ENCODE peak calls at places on chromosomes 4 and X, in six cellular contexts. B is MM.1S, U is KBM-7, Y is smooth muscle cell of the brain vasculature, M is C1 segment of cervical spinal cord, A is renal cortical epithelial cell. O is an unnamed sample.
A peak's percentile ranks its signal among the peaks of the same experiment; 100 is the strongest.

GRCh38 chr4:184762100-184762499 is 28.2 kb upstream of the CENPU start:
- DNase-seq in B (peak; percentile 72), U (no peak), Y (no peak), M (no peak), A (no peak), O (no peak)

GRCh38 chr4:173288698-173289350 is 45.3 kb downstream of the HMGB2 start:
- DNase-seq in B (peak; percentile 34), U (no peak), Y (no peak), M (no peak), A (peak; percentile 18), O (no peak)

GRCh38 chr4:165364452-165365080 is 14.2 kb upstream of the CPE start:
- DNase-seq in B (no peak), U (no peak), Y (no peak), M (no peak), A (peak; percentile 74), O (no peak)

GRCh38 chr4:27003602-27004238 is 143.1 kb downstream of the STIM2 start:
- DNase-seq in B (no peak), U (peak; percentile 21), Y (no peak), M (no peak), A (no peak), O (no peak)

GRCh38 chr4:113784497-113785254 is 23.1 kb upstream of the CAMK2D start:
- DNase-seq in B (no peak), U (no peak), Y (peak; percentile 72), M (no peak), A (peak; percentile 99), O (no peak)

GRCh38 chrX:46260502-46260901 is 284.7 kb downstream of the ZNF674 start:
- DNase-seq in B (no peak), U (no peak), Y (no peak), M (no peak), A (peak; percentile 81), O (no peak)

GRCh38 chr4:129164243-129164642 is 68.3 kb downstream of the C4orf33 start:
- DNase-seq in B (no peak), U (no peak), Y (no peak), M (no peak), A (no peak), O (no peak)

GRCh38 chr4:78543424-78544238 is 7.9 kb upstream of the ANXA3 start:
- DNase-seq in B (no peak), U (no peak), Y (peak; percentile 12), M (no peak), A (peak; percentile 47), O (no peak)

GRCh38 chrX:137427813-137428212 is 138.1 kb upstream of the ZIC3 start:
- DNase-seq in B (no peak), U (no peak), Y (no peak), M (no peak), A (no peak), O (no peak)

GRCh38 chrX:65203545-65203944 is 227.3 kb upstream of the ZC4H2 start:
- DNase-seq in B (no peak), U (no peak), Y (no peak), M (no peak), A (no peak), O (no peak)

GRCh38 chr4:98996056-98996941 is 778 bp downstream of the METAP1 start:
- DNase-seq in B (peak; percentile 38), U (peak; percentile 52), Y (peak; percentile 1), M (peak; percentile 44), A (peak; percentile 25), O (no peak)

GRCh38 chrX:47230136-47230868 is 2.5 kb upstream of the USP11 start:
- DNase-seq in B (no peak), U (no peak), Y (no peak), M (no peak), A (no peak), O (no peak)

GRCh38 chrX:109537324-109537665 is 651 bp downstream of the NXT2 start:
- DNase-seq in B (peak; percentile 34), U (no peak), Y (no peak), M (no peak), A (peak; percentile 84), O (no peak)

GRCh38 chrX:87525771-87526229 is 8.2 kb downstream of the KLHL4 start:
- DNase-seq in B (no peak), U (no peak), Y (no peak), M (no peak), A (peak; percentile 33), O (no peak)

GRCh38 chr4:3310301-3311094 is 17.7 kb downstream of the RGS12 start:
- DNase-seq in B (no peak), U (no peak), Y (no peak), M (no peak), A (no peak), O (no peak)

GRCh38 chr4:92381640-92382039 is 77.9 kb downstream of the GRID2 start:
- DNase-seq in B (no peak), U (no peak), Y (no peak), M (no peak), A (peak; percentile 61), O (no peak)

GRCh38 chrX:104195489-104196084 is 29.3 kb downstream of the FAM199X start:
- DNase-seq in B (peak; percentile 54), U (peak; percentile 49), Y (peak; percentile 4), M (no peak), A (peak; percentile 14), O (no peak)

GRCh38 chr4:111400736-111401135 is 744.5 kb upstream of the FAM241A start:
- DNase-seq in B (no peak), U (no peak), Y (peak; percentile 1), M (peak; percentile 3), A (peak; percentile 2), O (no peak)

GRCh38 chr4:146123231-146123630 is 52.3 kb upstream of the LSM6 start:
- DNase-seq in B (no peak), U (no peak), Y (no peak), M (no peak), A (no peak), O (no peak)

GRCh38 chrX:68365356-68365755 is 67.9 kb downstream of the OPHN1 start:
- DNase-seq in B (no peak), U (no peak), Y (peak; percentile 1), M (no peak), A (no peak), O (no peak)

O was measured in T1000.